ENCODE peak calls at places on chromosomes 13 and 19, in five cellular contexts. A, W, M, R and O are unnamed samples.

GRCh38 chr19:47032171-47032811 is 12.7 kb downstream of the NPAS1 start:
- DNase-seq in A (peak), W (peak), M (peak), R (peak), O (no peak)

GRCh38 chr19:30204721-30205120 is 167.5 kb upstream of the ZNF536 start:
- DNase-seq in A (no peak), W (no peak), M (no peak), R (no peak), O (no peak)

GRCh38 chr19:33325920-33326319 is 23.6 kb upstream of the CEBPA start:
- DNase-seq in A (no peak), W (no peak), M (peak), R (no peak), O (no peak)

GRCh38 chr19:1260749-1261511 is 8.2 kb upstream of the CIRBP start:
- DNase-seq in A (peak), W (peak), M (peak), R (peak), O (peak)

GRCh38 chr19:28847468-28847867 is 365.5 kb downstream of the UQCRFS1 start:
- DNase-seq in A (no peak), W (peak), M (no peak), R (no peak), O (peak)

GRCh38 chr13:50421457-50422130 is 406.4 kb downstream of the KCNRG start:
- DNase-seq in A (no peak), W (peak), M (no peak), R (peak), O (peak)

GRCh38 chr19:54158812-54159351 is 639 bp downstream of the LENG1 start:
- DNase-seq in A (no peak), W (no peak), M (no peak), R (peak), O (peak)

GRCh38 chr13:114135731-114136171 is 3.3 kb upstream of the RASA3 start:
- DNase-seq in A (no peak), W (peak), M (no peak), R (no peak), O (no peak)

GRCh38 chr19:4744451-4745170 is 21.0 kb upstream of the DPP9 start:
- DNase-seq in A (no peak), W (peak), M (peak), R (peak), O (peak)

GRCh38 chr19:14494910-14495677 is 833 bp downstream of the GIPC1 start:
- DNase-seq in A (no peak), W (no peak), M (no peak), R (no peak), O (no peak)

GRCh38 chr19:50352242-50352641 is 13.2 kb downstream of the NAPSA start:
- DNase-seq in A (no peak), W (no peak), M (no peak), R (no peak), O (no peak)

GRCh38 chr13:111344471-111345191 is 24.2 kb downstream of the TEX29 start:
- DNase-seq in A (no peak), W (peak), M (no peak), R (peak), O (peak)

GRCh38 chr13:27810009-27810408 is 17.7 kb downstream of the GSX1 start:
- DNase-seq in A (no peak), W (no peak), M (no peak), R (no peak), O (no peak)

GRCh38 chr13:95660981-95661581 is 15.9 kb upstream of the DNAJC3 start:
- DNase-seq in A (no peak), W (peak), M (no peak), R (peak), O (peak)

GRCh38 chr19:16368385-16369305 is 44.0 kb downstream of the KLF2 start:
- DNase-seq in A (no peak), W (no peak), M (no peak), R (no peak), O (no peak)

GRCh38 chr19:6185825-6186193 is 50.3 kb downstream of the ACSBG2 start:
- DNase-seq in A (no peak), W (no peak), M (no peak), R (no peak), O (no peak)